ENCODE peak calls at places on chromosomes 4 and X, in four cellular contexts. V is HepG2, G is adrenal gland, H is HCT116. X is an unnamed sample.

GRCh38 chr4:83195280-83195679 is 80.8 kb upstream of the PLAC8 start:
- DNase-seq in H (no peak), V (no peak), G (no peak), X (no peak)

GRCh38 chrX:69062493-69062892 is 102.8 kb downstream of the PJA1 start:
- DNase-seq in G (peak; percentile 2), H (no peak), V (no peak), X (no peak)

GRCh38 chrX:86148024-86148511 is at the start of gene DACH2:
- DNase-seq in V (peak; percentile 40), H (no peak), G (peak; percentile 78), X (no peak)

GRCh38 chr4:6092971-6093370 is 74.7 kb upstream of the C4orf50 start:
- DNase-seq in G (no peak), V (no peak), H (no peak), X (no peak)

GRCh38 chr4:186554485-186554884 is 882 bp downstream of the MTNR1A start:
- DNase-seq in H (peak; percentile 37), V (peak; percentile 14), G (no peak), X (no peak)

GRCh38 chr4:55500072-55500471 is 46.6 kb downstream of the CLOCK start:
- DNase-seq in H (no peak), G (no peak), V (no peak), X (no peak)

GRCh38 chr4:180840142-180840541 is 1403.1 kb upstream of the TENM3 start:
- DNase-seq in H (no peak), G (no peak), V (no peak), X (peak; percentile 4)

GRCh38 chr4:28518781-28519180 is 1658.1 kb downstream of the STIM2 start:
- DNase-seq in V (no peak), G (no peak), H (no peak), X (no peak)

DNA sequence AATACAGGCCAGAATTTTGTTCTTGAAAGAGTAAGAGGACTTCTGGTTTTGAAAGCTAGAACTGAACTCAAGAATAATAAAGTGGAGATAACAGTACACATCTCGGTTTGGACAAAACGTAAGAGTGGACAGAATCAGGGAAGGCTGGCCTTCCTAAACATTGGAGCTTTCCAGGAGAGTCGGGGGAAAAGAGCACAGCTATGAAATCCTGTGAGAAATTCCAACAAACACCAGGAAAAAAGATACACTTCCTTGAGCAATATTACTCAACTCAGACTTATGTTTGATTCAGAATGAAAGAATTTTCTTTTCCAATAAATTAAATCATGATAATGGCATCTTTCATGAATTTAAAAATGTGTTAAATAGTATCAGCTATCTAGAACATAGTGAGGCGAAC is 1.1 kb downstream of the CTSO start:
- DNase-seq in H (no peak), G (no peak), V (no peak), X (no peak)
- H3K4me3 ChIP-seq in H (no peak overlapping the region), G (no peak overlapping the region), V (no peak overlapping the region), X (no peak overlapping the region)

GRCh38 chr4:2348786-2349185 is 69.7 kb downstream of the ZFYVE28 start:
- DNase-seq in G (no peak), V (no peak), H (no peak), X (no peak)

GRCh38 chr4:2350982-2351381 is 67.5 kb downstream of the ZFYVE28 start:
- DNase-seq in H (no peak), V (no peak), G (no peak), X (no peak)

GRCh38 chr4:2343476-2343875 is 75.0 kb downstream of the ZFYVE28 start:
- DNase-seq in G (no peak), H (no peak), V (no peak), X (no peak)

GRCh38 chr4:2352171-2352570 is 66.3 kb downstream of the ZFYVE28 start:
- DNase-seq in G (no peak), V (no peak), H (no peak), X (no peak)

DNA sequence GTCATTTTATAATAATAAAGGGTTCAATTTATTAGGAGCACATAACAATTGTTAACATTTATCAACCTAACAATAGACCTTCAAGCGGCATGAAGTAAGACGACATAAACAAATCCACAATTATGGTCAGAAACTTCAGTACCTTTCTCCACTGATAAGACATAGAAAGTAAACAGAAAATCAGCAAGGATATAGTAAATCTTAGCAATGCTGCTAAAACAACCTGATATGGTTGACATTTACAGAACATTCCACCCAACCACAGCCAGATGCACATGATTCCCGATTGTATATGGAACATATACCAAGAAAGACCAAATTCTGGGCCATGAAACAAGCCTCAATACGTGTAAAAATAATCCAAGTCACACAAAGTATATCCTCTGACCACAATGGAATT is 71.3 kb downstream of the ZFYVE28 start:
- DNase-seq in H (no peak), G (no peak), V (no peak), X (no peak)
- TF ChIP-seq CTCF in H (no peak), G (no peak), V (no peak), X (no peak)

GRCh38 chr4:10090467-10091250 is 25.9 kb downstream of the WDR1 start:
- DNase-seq in G (no peak), H (no peak), V (no peak), X (no peak)
- H3K36me3 ChIP-seq in G (no peaks in the 10 kb centered on the region), H (peaks cover 46% of the 10 kb centered on the region), V (peaks cover 73% of the 10 kb centered on the region), X (peaks cover 2% of the 10 kb centered on the region)

DNA sequence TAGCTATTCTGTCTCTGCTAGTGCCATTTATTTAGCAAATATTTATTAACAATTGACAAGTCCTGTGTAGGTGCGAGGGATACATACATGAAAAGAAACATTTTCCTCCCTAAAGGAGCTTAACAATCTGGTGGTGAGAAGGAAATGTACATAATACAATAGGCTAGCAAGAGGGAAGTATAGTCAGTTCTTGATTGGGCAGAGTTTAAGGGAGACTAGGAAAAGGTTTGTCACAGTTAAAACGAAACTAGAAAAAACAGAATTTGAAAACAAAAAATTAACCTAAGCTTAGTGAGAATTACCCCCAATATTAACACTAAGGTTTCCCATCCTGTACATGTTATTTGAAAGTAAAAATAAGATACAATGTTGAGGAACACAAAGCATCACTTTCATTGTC is 8.6 kb upstream of the MAML3 start:
- DNase-seq in G (no peak), V (no peak), H (no peak), X (no peak)
- H3K4me3 ChIP-seq in G (peak overlapping the region; percentile 1), V (no peak overlapping the region), H (no peak overlapping the region), X (no peak overlapping the region)

DNA sequence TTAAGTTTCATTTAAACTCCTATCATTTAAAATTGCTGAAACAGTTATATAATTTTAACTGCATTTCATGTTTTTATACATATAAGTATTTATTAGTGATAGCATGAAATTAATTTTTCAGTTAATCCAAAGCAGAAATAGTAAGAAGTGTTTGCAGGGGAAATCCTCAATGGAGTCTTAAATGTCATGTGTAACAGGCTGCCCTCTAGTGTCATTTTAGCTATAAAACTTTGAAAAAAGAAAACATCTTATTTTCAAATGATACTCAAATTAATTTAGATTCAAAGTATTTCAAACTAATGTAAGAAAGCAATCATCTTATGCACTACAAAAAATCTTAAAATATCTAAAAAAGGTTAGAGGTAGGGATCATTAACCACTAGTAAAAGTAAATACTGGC is 27.1 kb downstream of the TAPT1 start:
- DNase-seq in V (peak; percentile 15), H (no peak), G (no peak), X (no peak)
- TF ChIP-seq CTCF in V (peak; percentile 41), H (peak; percentile 37), G (no peak), X (peak; percentile 28)

DNA sequence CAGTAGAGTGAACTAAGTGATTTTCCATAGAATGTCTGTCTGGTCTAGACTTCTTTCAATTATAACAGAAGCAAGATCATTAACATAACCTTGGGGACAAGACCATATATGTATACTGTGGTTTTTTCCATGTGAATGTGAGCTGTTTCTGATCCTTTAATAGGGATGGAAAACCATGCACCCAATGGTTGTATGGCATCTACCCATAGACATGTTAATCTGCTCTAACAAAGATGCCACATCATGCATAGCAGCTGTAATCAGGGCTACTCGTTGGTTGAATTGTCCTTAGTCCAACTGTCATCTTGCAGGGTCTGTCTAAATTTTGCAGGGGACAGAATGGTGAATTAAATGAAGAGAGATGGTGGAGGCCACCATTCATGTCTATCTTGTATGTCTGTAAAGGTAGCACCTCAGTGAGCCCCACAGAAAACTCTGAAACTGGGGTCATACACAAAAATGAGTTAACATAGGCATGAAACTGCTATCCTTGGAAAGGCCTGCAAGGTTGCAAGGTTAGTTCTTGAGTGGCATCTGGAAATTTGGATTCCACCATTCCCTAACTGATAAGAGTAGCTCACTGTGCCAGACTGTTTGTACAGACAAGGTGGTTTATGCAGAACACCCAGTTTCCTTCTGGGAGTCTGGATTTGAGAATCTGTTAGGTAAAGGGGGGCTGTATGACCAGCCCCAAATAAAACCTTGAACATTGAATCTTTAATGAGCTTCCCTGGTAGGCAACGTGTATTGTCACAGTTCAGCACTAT is 16.5 kb downstream of the THAP6 start:
- DNase-seq in V (no peak), G (no peak), H (no peak), X (no peak)
- H3K36me3 ChIP-seq in V (peaks cover 3% of the 10 kb centered on the region), G (peaks cover 6% of the 10 kb centered on the region), H (peaks cover 9% of the 10 kb centered on the region), X (no peaks in the 10 kb centered on the region)

DNA sequence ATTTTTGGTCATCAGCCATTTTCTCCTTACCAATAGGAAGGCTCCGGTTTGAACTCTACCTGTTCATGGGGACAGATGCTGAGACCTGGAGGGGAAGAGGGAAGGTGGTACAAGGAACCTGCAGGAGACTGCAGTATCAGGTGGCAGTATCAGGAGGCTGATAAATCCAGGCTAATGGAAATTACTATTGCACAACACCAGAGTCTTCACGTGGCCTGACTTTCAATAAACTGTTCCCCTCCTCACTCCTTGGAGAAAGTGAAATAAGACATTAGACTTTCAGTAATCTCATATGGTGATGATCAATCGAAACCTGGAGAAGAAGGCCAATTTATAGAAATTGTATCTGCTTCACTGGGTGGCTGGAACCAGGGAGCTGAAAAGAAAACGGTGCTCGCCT is 46.2 kb upstream of the BCOR start:
- DNase-seq in V (no peak), H (no peak), G (no peak), X (no peak)
- H3K4me3 ChIP-seq in V (no peak overlapping the region), H (no peak overlapping the region), G (no peak overlapping the region), X (no peak overlapping the region)

X was measured in Caco-2.